ENCODE peak calls at places on chromosomes 2 and 18, in eight cellular contexts. One of them, this sample, is unnamed.

GRCh38 chr18:55213586-55213985 is 254.3 kb upstream of the CCDC68 start:
- DNase-seq in K562: no peak
- DNase-seq in HCT116: no peak
- DNase-seq in HL-60: no peak
- DNase-seq in HepG2: no peak
- DNase-seq in GM12878: no peak
- DNase-seq in GM23338: no peak
- DNase-seq in SK-N-SH: no peak
- DNase-seq in this sample: no peak

GRCh38 chr18:58615150-58616132 is 13.4 kb downstream of the ALPK2 start:
- DNase-seq in GM23338: no peak
- DNase-seq in GM12878: peak
- DNase-seq in K562: no peak
- DNase-seq in HepG2: no peak
- DNase-seq in SK-N-SH: no peak
- DNase-seq in HL-60: no peak
- DNase-seq in HCT116: no peak
- DNase-seq in this sample: no peak

GRCh38 chr18:55034742-55035141 is 75.5 kb upstream of the CCDC68 start:
- DNase-seq in SK-N-SH: no peak
- DNase-seq in GM12878: no peak
- DNase-seq in HepG2: no peak
- DNase-seq in HL-60: no peak
- DNase-seq in HCT116: no peak
- DNase-seq in K562: no peak
- DNase-seq in GM23338: no peak
- DNase-seq in this sample: no peak

GRCh38 chr2:17107131-17107530 is 411.1 kb downstream of the RAD51AP2 start:
- DNase-seq in HCT116: no peak
- DNase-seq in GM12878: no peak
- DNase-seq in SK-N-SH: no peak
- DNase-seq in HL-60: no peak
- DNase-seq in K562: no peak
- DNase-seq in GM23338: no peak
- DNase-seq in HepG2: no peak
- DNase-seq in this sample: no peak

GRCh38 chr2:241632478-241633325 is 4.3 kb downstream of the THAP4 start:
- DNase-seq in SK-N-SH: no peak
- DNase-seq in GM12878: no peak
- DNase-seq in HL-60: no peak
- DNase-seq in HCT116: no peak
- DNase-seq in HepG2: no peak
- DNase-seq in K562: no peak
- DNase-seq in GM23338: no peak
- DNase-seq in this sample: no peak

GRCh38 chr18:56327171-56327885 is 311.1 kb downstream of the TXNL1 start:
- DNase-seq in K562: no peak
- DNase-seq in SK-N-SH: no peak
- DNase-seq in GM23338: no peak
- DNase-seq in HL-60: no peak
- DNase-seq in HepG2: no peak
- DNase-seq in HCT116: no peak
- DNase-seq in GM12878: no peak
- DNase-seq in this sample: no peak

GRCh38 chr2:173589604-173590277 is 235.1 kb downstream of the CDCA7 start:
- DNase-seq in HCT116: peak
- DNase-seq in HepG2: no peak
- DNase-seq in GM23338: peak
- DNase-seq in K562: no peak
- DNase-seq in HL-60: no peak
- DNase-seq in GM12878: no peak
- DNase-seq in SK-N-SH: no peak
- DNase-seq in this sample: peak

GRCh38 chr2:42810971-42811865 is 18.8 kb upstream of the HAAO start:
- DNase-seq in GM23338: peak
- DNase-seq in GM12878: no peak
- DNase-seq in K562: no peak
- DNase-seq in HL-60: no peak
- DNase-seq in SK-N-SH: peak
- DNase-seq in HepG2: peak
- DNase-seq in HCT116: no peak
- DNase-seq in this sample: no peak

GRCh38 chr18:32301976-32302743 is 112.3 kb downstream of the MEP1B start:
- DNase-seq in SK-N-SH: peak
- DNase-seq in HL-60: no peak
- DNase-seq in HepG2: no peak
- DNase-seq in GM12878: no peak
- DNase-seq in K562: no peak
- DNase-seq in HCT116: no peak
- DNase-seq in GM23338: no peak
- DNase-seq in this sample: no peak

GRCh38 chr2:25481381-25482310 is 139.9 kb upstream of the DNMT3A start:
- DNase-seq in HCT116: no peak
- DNase-seq in SK-N-SH: no peak
- DNase-seq in HepG2: no peak
- DNase-seq in HL-60: no peak
- DNase-seq in K562: no peak
- DNase-seq in GM12878: no peak
- DNase-seq in GM23338: no peak
- DNase-seq in this sample: no peak

GRCh38 chr2:134549104-134549503 is 169.7 kb downstream of the TMEM163 start:
- DNase-seq in K562: no peak
- DNase-seq in HCT116: no peak
- DNase-seq in HL-60: no peak
- DNase-seq in GM12878: no peak
- DNase-seq in SK-N-SH: no peak
- DNase-seq in HepG2: no peak
- DNase-seq in GM23338: no peak
- DNase-seq in this sample: no peak

GRCh38 chr2:102391530-102391929 is 31.4 kb upstream of the IL18RAP start:
- DNase-seq in GM23338: no peak
- DNase-seq in HepG2: no peak
- DNase-seq in HL-60: no peak
- DNase-seq in HCT116: no peak
- DNase-seq in SK-N-SH: no peak
- DNase-seq in K562: peak
- DNase-seq in GM12878: peak
- DNase-seq in this sample: no peak

GRCh38 chr18:35770360-35770759 is 188.8 kb downstream of the GALNT1 start:
- DNase-seq in SK-N-SH: no peak
- DNase-seq in HCT116: no peak
- DNase-seq in K562: no peak
- DNase-seq in HepG2: no peak
- DNase-seq in HL-60: no peak
- DNase-seq in GM23338: no peak
- DNase-seq in GM12878: no peak
- DNase-seq in this sample: no peak

GRCh38 chr2:200702044-200702443 is 109.7 kb upstream of the BZW1 start:
- DNase-seq in GM12878: no peak
- DNase-seq in HepG2: no peak
- DNase-seq in HL-60: no peak
- DNase-seq in SK-N-SH: no peak
- DNase-seq in K562: no peak
- DNase-seq in HCT116: no peak
- DNase-seq in GM23338: no peak
- DNase-seq in this sample: no peak

GRCh38 chr2:200702646-200703118 is 109.0 kb upstream of the BZW1 start:
- DNase-seq in HepG2: peak
- DNase-seq in SK-N-SH: no peak
- DNase-seq in HCT116: no peak
- DNase-seq in GM12878: no peak
- DNase-seq in HL-60: no peak
- DNase-seq in GM23338: no peak
- DNase-seq in K562: no peak
- DNase-seq in this sample: no peak

GRCh38 chr2:200703926-200704637 is 107.6 kb upstream of the BZW1 start:
- DNase-seq in GM23338: no peak
- DNase-seq in GM12878: no peak
- DNase-seq in HepG2: no peak
- DNase-seq in K562: no peak
- DNase-seq in HL-60: no peak
- DNase-seq in SK-N-SH: no peak
- DNase-seq in HCT116: no peak
- DNase-seq in this sample: no peak

GRCh38 chr2:200705305-200705985 is 106.3 kb upstream of the BZW1 start:
- DNase-seq in GM12878: no peak
- DNase-seq in SK-N-SH: no peak
- DNase-seq in HCT116: no peak
- DNase-seq in K562: peak
- DNase-seq in GM23338: peak
- DNase-seq in HepG2: peak
- DNase-seq in HL-60: no peak
- DNase-seq in this sample: no peak

DNA sequence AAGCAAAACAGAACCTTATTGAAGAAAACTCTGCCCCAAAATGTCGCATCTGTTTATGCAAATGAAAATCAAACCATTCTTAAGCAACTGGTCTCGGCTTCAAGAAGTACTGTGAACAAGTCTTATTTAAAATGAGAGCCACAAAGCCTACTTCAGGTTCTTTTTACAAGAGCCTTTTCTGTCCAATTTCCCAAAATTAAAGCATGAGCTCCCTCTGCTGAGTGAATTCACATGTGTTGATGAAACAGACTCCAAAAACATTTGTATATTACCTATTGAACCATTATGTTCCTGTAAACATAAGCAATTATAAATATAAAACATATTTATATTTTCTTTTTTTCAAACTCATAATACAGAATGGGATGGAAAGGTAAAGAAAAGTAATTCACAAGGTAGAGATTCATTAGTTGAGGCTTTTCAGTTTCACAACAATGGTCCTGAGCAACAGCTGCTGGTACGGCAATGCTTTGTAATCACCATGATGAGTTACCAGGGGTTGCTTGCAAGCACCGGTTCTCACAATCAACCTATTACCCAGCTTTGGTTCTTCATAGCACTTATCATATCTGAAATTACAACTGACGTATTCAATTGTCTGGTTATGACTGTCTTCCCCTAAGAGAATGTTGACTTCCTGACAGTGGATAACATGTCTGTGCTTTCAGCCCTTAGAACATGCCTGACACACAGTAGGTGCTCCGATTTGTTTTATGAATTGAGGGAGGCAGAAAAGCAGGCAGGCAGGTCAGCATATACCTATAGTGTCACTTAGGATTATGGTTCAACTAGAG is 108.4 kb upstream of the BZW1 start:
- DNase-seq in GM23338: peak
- DNase-seq in HepG2: peak
- DNase-seq in K562: peak
- DNase-seq in GM12878: peak
- DNase-seq in HCT116: peak
- DNase-seq in HL-60: peak
- DNase-seq in SK-N-SH: peak
- DNase-seq in this sample: peak
- TF ChIP-seq REST in GM23338: no peak
- TF ChIP-seq REST in HepG2: no peak
- TF ChIP-seq REST in K562: no peak
- TF ChIP-seq REST in GM12878: no peak
- TF ChIP-seq REST in HCT116: no peak
- TF ChIP-seq REST in HL-60: no peak
- TF ChIP-seq REST in SK-N-SH: no peak
- TF ChIP-seq REST in this sample: no peak

GRCh38 chr2:226223704-226224103 is 575.9 kb downstream of the IRS1 start:
- DNase-seq in HepG2: no peak
- DNase-seq in SK-N-SH: no peak
- DNase-seq in HL-60: no peak
- DNase-seq in K562: no peak
- DNase-seq in HCT116: no peak
- DNase-seq in GM12878: no peak
- DNase-seq in GM23338: no peak
- DNase-seq in this sample: no peak
- TF ChIP-seq POLR2AphosphoS5 in HepG2: no peak
- TF ChIP-seq POLR2AphosphoS5 in SK-N-SH: no peak
- TF ChIP-seq POLR2AphosphoS5 in HL-60: no peak
- TF ChIP-seq POLR2AphosphoS5 in K562: no peak
- TF ChIP-seq POLR2AphosphoS5 in HCT116: no peak
- TF ChIP-seq POLR2AphosphoS5 in GM12878: no peak
- TF ChIP-seq POLR2AphosphoS5 in GM23338: no peak
- TF ChIP-seq POLR2AphosphoS5 in this sample: no peak

DNA sequence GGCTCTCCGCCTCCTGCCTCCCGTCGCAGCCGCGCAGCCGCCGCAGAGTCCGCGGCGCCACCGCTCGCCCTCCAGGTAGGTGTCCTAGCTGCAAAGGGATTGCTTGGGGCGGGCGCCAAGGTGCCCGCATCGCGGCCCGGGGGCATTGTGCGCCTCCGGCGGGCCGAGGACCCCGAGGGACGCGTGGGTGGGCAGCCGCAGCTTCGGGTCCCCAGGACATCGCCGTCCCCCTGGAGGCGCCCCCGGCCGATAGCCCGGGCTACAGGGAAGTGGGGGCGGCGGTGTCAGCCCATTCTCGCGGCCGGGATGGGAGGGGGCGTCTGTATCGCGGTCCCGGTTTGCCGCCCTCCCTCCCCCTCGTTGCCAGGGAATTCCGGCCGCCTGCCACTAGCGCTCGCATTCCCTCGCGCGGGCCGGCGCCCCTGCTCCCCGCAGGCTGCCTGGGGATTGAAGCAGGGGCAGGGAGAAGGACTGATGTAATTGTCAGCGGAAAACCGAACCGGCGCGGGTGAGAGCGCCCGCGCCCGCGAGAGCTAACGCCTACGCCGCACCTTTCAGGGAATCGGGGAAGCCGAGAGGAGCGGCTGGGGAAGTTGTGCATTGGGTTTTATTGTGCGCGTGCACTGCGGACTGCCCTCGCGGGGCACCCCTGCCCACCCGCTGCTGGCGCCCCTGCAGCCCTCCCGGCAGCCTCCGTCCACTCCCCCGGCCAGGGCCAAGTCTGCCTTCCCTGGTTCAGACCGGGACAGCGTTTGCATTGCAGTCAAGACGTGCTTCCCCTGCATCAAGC is 483 bp downstream of the OSBPL6 start:
- DNase-seq in GM12878: no peak
- DNase-seq in HCT116: no peak
- DNase-seq in GM23338: peak
- DNase-seq in SK-N-SH: peak
- DNase-seq in HepG2: no peak
- DNase-seq in HL-60: peak
- DNase-seq in K562: peak
- DNase-seq in this sample: no peak
- TF ChIP-seq REST in GM12878: no peak
- TF ChIP-seq REST in HCT116: no peak
- TF ChIP-seq REST in GM23338: no peak
- TF ChIP-seq REST in SK-N-SH: peak
- TF ChIP-seq REST in HepG2: no peak
- TF ChIP-seq REST in HL-60: no peak
- TF ChIP-seq REST in K562: no peak
- TF ChIP-seq REST in this sample: no peak

DNA sequence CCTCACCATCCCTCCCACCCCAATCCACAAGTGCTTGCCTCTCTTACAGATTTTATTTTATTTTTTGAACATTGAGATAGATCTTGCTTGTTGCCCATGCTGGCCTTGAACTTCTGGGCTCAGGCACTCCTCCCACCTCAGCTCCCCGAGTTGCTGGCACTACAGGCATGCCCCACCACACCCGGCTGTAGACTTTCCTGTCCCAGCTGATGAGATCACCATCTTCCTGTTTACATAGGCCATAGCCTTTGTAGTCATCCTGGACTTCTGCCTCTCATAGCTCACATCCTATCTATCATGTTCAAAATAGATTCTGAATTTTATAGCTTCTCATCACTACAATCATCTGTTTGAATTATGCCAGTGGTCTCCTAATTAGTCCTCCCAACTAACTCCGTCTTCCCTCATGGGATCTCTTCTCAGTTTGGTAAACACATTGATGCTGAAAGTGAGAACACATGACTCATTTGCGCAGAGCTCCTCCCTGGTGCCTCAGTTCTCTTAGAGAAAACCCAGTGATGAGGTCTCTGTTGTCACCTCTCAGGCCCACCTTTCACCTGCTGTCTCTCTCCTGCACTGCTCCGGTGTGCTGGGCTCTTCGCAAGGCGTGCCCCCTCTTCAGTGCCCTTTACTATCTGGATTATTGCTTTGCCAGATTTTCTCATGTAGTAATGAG is 243.0 kb downstream of the ZNF407 start:
- DNase-seq in K562: no peak
- DNase-seq in SK-N-SH: no peak
- DNase-seq in GM12878: no peak
- DNase-seq in HepG2: peak
- DNase-seq in GM23338: no peak
- DNase-seq in HL-60: no peak
- DNase-seq in HCT116: no peak
- DNase-seq in this sample: peak
- TF ChIP-seq POLR2AphosphoS5 in K562: no peak
- TF ChIP-seq POLR2AphosphoS5 in SK-N-SH: no peak
- TF ChIP-seq POLR2AphosphoS5 in GM12878: no peak
- TF ChIP-seq POLR2AphosphoS5 in HepG2: no peak
- TF ChIP-seq POLR2AphosphoS5 in GM23338: no peak
- TF ChIP-seq POLR2AphosphoS5 in HL-60: no peak
- TF ChIP-seq POLR2AphosphoS5 in HCT116: no peak
- TF ChIP-seq POLR2AphosphoS5 in this sample: no peak